ENCODE peak calls at places on chromosomes 7 and 10, in five cellular contexts. N is heart left ventricle, F is left ventricle myocardium inferior, Z is heart right ventricle, P is SJSA1. O is an unnamed sample. For H3K9me3 and H3K4me1, the result is how much of the 10 kb centered on the place peaks cover.

GRCh38 chr7:153457796-153458195 is 594.4 kb upstream of the DPP6 start:
- DNase-seq in N (no peak), F (no peak), P (no peak), Z (no peak), O (no peak)

GRCh38 chr10:126216221-126216701 is 172.0 kb downstream of the ADAM12 start:
- DNase-seq in Z (no peak), F (no peak), P (no peak), N (no peak), O (no peak)

GRCh38 chr10:61588770-61589211 is 73.9 kb upstream of the CABCOCO1 start:
- DNase-seq in P (no peak), N (no peak), Z (no peak), F (no peak), O (no peak)

GRCh38 chr7:44978511-44979366 is at the start of gene MYO1G:
- DNase-seq in F (peak), Z (peak), P (no peak), N (peak), O (no peak)

GRCh38 chr10:58081353-58081752 is 186.3 kb downstream of the IPMK start:
- DNase-seq in Z (no peak), P (no peak), N (no peak), F (no peak), O (no peak)

GRCh38 chr10:44323838-44324237 is 61.1 kb downstream of the CXCL12 start:
- DNase-seq in P (no peak), N (no peak), F (no peak), Z (no peak), O (no peak)

GRCh38 chr10:132987671-132988571 is 45.6 kb upstream of the CFAP46 start:
- DNase-seq in N (no peak), Z (no peak), F (no peak), P (peak), O (no peak)

GRCh38 chr10:5567477-5567876 is 42.7 kb downstream of the CALML3 start:
- DNase-seq in F (no peak), P (no peak), Z (no peak), N (no peak), O (no peak)

GRCh38 chr7:1611708-1612241 is 41.9 kb upstream of the PSMG3 start:
- DNase-seq in F (no peak), Z (no peak), N (no peak), P (peak), O (no peak)

GRCh38 chr7:155173905-155174304 is 103.8 kb downstream of the HTR5A start:
- DNase-seq in F (no peak), Z (no peak), P (no peak), N (no peak), O (no peak)

GRCh38 chr10:35355971-35356724 is 19.8 kb downstream of the CCNY start:
- DNase-seq in N (no peak), Z (no peak), F (no peak), P (no peak), O (no peak)

GRCh38 chr7:126727930-126728331 is 524.8 kb downstream of the GRM8 start:
- DNase-seq in F (no peak), Z (no peak), P (peak), N (no peak), O (no peak)

GRCh38 chr7:40098810-40099209 is 35.6 kb downstream of the MPLKIP start:
- DNase-seq in F (no peak), Z (no peak), P (no peak), N (no peak), O (no peak)

GRCh38 chr10:133515471-133515870 is 11.7 kb upstream of the CYP2E1 start:
- DNase-seq in N (no peak), F (no peak), P (no peak), Z (no peak), O (no peak)

GRCh38 chr10:131818510-131819234 is 82.1 kb upstream of the PPP2R2D start:
- DNase-seq in P (peak), N (peak), Z (no peak), F (no peak), O (no peak)

GRCh38 chr10:14528450-14528849 is 197.7 kb upstream of the FRMD4A start:
- DNase-seq in Z (no peak), P (no peak), N (no peak), F (no peak), O (no peak)

GRCh38 chr10:14602807-14603538 is 171.7 kb downstream of the FAM107B start:
- DNase-seq in F (no peak), Z (no peak), P (no peak), N (no peak), O (no peak)

GRCh38 chr7:8441602-8442294 is 8.3 kb downstream of the NXPH1 start:
- DNase-seq in Z (no peak), P (no peak), N (no peak), F (no peak), O (no peak)

GRCh38 chr10:30070001-30070759 is 10.8 kb upstream of the JCAD start:
- DNase-seq in N (no peak), F (no peak), P (peak), Z (no peak), O (no peak)

GRCh38 chr7:158815046-158815445 is 14.3 kb downstream of the ESYT2 start:
- DNase-seq in P (no peak), F (no peak), N (no peak), Z (no peak), O (peak)

GRCh38 chr7:158110034-158110590 is 477.5 kb downstream of the PTPRN2 start:
- DNase-seq in P (peak), N (no peak), F (no peak), Z (no peak), O (no peak)

GRCh38 chr10:19756919-19757318 is 59.3 kb upstream of the PLXDC2 start:
- DNase-seq in P (no peak), N (no peak), F (no peak), Z (no peak), O (no peak)

GRCh38 chr7:47460251-47460989 is 121.5 kb downstream of the TNS3 start:
- DNase-seq in F (no peak), Z (no peak), N (no peak), P (no peak), O (no peak)

GRCh38 chr7:3235322-3235721 is 65.7 kb upstream of the SDK1 start:
- DNase-seq in P (peak), Z (no peak), N (no peak), F (no peak), O (no peak)

GRCh38 chr7:141225916-141226618 is 152.2 kb downstream of the TMEM178B start:
- DNase-seq in Z (no peak), F (no peak), N (no peak), P (no peak), O (no peak)

GRCh38 chr10:32207544-32207943 is 139.4 kb downstream of the EPC1 start:
- DNase-seq in N (peak), F (peak), Z (peak), P (no peak), O (no peak)

GRCh38 chr10:20839141-20839540 is 58.0 kb downstream of the NEBL start:
- DNase-seq in Z (no peak), F (no peak), N (no peak), P (no peak), O (no peak)

GRCh38 chr7:749121-749520 is 22.0 kb upstream of the PRKAR1B start:
- DNase-seq in F (peak), N (peak), Z (no peak), P (no peak), O (no peak)

GRCh38 chr10:127148933-127149220 is 47.5 kb downstream of the INSYN2A start:
- DNase-seq in F (no peak), P (no peak), N (no peak), Z (no peak), O (no peak)

GRCh38 chr10:133385214-133385613 is 6.2 kb downstream of the PAOX start:
- DNase-seq in Z (no peak), N (no peak), F (no peak), P (no peak), O (no peak)

GRCh38 chr10:513393-513792 is 176.1 kb downstream of the DIP2C start:
- DNase-seq in F (no peak), Z (no peak), N (no peak), P (no peak), O (no peak)

GRCh38 chr7:159064121-159064815 is 80.4 kb downstream of the VIPR2 start:
- DNase-seq in Z (no peak), P (no peak), N (no peak), F (no peak), O (no peak)

GRCh38 chr10:454860-455259 is 234.6 kb downstream of the DIP2C start:
- DNase-seq in N (no peak), Z (no peak), F (peak), P (peak), O (peak)

DNA sequence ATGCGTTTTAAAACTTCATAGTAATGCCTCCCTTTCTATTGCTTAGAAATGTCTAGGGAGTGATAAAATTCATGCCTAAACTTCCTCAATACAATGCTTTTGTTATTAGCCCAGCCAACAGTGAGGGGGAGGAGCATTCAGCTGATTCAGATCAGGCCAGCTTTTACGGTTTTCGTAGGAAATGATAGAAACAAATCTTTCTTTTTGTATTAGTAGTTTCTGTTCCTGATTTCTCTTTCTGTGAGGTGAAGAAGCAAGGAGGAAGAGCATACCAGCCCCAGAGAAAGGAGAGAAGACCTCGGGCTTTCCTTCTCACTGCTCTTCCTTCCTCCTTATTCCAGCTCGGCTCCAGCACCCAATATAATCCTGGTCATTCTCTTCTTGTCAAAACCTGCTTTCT is 35.1 kb upstream of the ITPRID1 start:
- DNase-seq in F (no peak), P (no peak), Z (no peak), N (no peak), O (no peak)
- H3K4me3 ChIP-seq in F (no peak), P (no peak), Z (no peak), N (no peak), O (no peak)

DNA sequence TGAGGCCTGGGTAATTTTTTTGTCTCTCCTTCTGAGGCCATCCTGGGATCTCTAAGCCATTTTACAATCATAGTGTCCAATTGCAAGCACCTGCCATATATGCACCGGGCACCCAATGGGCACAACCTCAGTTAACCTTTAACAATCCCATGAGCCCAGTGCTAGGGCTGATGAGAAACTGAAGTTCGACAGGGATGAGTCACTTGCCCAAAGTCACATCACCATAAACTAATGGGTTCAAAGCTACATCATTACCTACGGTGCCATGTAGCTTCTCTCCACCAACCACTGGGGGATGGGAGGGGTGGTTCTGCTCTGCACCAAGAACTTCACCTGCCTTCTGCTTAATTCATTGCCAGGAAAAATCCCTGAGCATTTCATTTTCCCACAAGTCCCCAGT is 95.8 kb upstream of the ZNF716 start:
- DNase-seq in Z (no peak), F (no peak), N (no peak), P (no peak), O (no peak)
- H3K9me3 ChIP-seq in Z (under half), F (under half), N (under half), P (under half), O (under half)

DNA sequence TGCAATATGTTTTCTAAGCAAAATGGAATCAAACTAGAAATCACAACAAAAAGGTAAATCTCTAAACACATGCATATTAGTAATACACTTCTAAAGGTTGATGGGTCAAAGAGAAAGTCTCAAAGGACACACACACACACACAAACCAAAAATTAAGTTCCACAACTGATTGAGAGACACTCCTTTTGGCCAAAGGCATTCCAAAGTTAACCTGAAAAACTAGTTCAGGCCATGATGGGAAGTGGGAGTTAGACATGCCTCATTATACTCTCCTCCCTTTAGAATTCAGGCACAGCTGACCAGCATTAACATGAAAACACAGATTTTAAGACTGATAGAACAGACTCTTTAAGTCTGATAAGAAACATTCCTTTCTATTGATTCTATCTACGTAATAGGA is 332.4 kb upstream of the IGFBP3 start:
- DNase-seq in Z (no peak), P (no peak), N (no peak), F (no peak), O (no peak)
- H3K4me1 ChIP-seq in Z (under half), P (under half), N (under half), F (under half), O (under half)

GRCh38 chr10:123136221-123136805 is 543 bp downstream of the HMX3 start:
- DNase-seq in Z (no peak), P (peak), F (no peak), N (no peak), O (no peak)

GRCh38 chr10:123136806-123137642 is 1.3 kb downstream of the HMX3 start:
- DNase-seq in Z (no peak), N (no peak), F (no peak), P (peak), O (no peak)

GRCh38 chr10:123134915-123135414 is 805 bp upstream of the HMX3 start:
- DNase-seq in Z (no peak), F (no peak), N (no peak), P (peak), O (no peak)

GRCh38 chr10:123134058-123134914 is 1.5 kb upstream of the HMX3 start:
- DNase-seq in N (no peak), F (no peak), Z (no peak), P (no peak), O (no peak)

GRCh38 chr10:123135415-123136141 is at the start of gene HMX3:
- DNase-seq in P (peak), F (no peak), Z (no peak), N (no peak), O (no peak)
- H3K4me3 ChIP-seq in P (peak), F (peak), Z (peak), N (peak), O (peak)

GRCh38 chr7:54339074-54339473 is 203.1 kb upstream of the VSTM2A start:
- DNase-seq in Z (no peak), F (peak), P (no peak), N (no peak), O (peak)

GRCh38 chr7:54343511-54343910 is 198.7 kb upstream of the VSTM2A start:
- DNase-seq in P (no peak), N (no peak), Z (no peak), F (no peak), O (no peak)

GRCh38 chr7:54345746-54346145 is 196.4 kb upstream of the VSTM2A start:
- DNase-seq in P (no peak), N (no peak), Z (no peak), F (no peak), O (no peak)

GRCh38 chr7:54336800-54337199 is 205.4 kb upstream of the VSTM2A start:
- DNase-seq in N (no peak), Z (no peak), P (no peak), F (no peak), O (no peak)

GRCh38 chr7:54342458-54342857 is 199.7 kb upstream of the VSTM2A start:
- DNase-seq in P (no peak), Z (no peak), F (no peak), N (no peak), O (no peak)
- H3K9me3 ChIP-seq in P (under half), Z (under half), F (under half), N (under half), O (under half)

GRCh38 chr10:60517805-60518204 is 128.1 kb upstream of the ANK3 start:
- DNase-seq in N (no peak), F (no peak), Z (no peak), P (no peak), O (no peak)
- H3K4me1 ChIP-seq in N (under half), F (under half), Z (under half), P (under half), O (under half)

GRCh38 chr7:22219739-22220493 is 137.0 kb downstream of the RAPGEF5 start:
- DNase-seq in Z (no peak), P (no peak), N (no peak), F (no peak), O (no peak)
- H3K4me3 ChIP-seq in Z (peak), P (no peak), N (peak), F (peak), O (peak)